ENCODE peak calls at places on chromosome 4, in seven cellular contexts. H is A549, S is GM12878, Y is SK-N-SH, A is GM23338, T is HCT116, V is HepG2. G is an unnamed sample.
A peak's percentile ranks its signal among the peaks of the same experiment; 100 is the strongest.

GRCh38 chr4:57037982-57038604 is 59.4 kb downstream of the POLR2B start:
- DNase-seq in H (peak; percentile 56), S (no peak), Y (peak; percentile 72), A (peak; percentile 89), T (peak; percentile 23), V (peak; percentile 34), G (no peak)

GRCh38 chr4:15349426-15349825 is 78.4 kb upstream of the C1QTNF7 start:
- DNase-seq in H (no peak), S (no peak), Y (no peak), A (no peak), T (no peak), V (no peak), G (no peak)

GRCh38 chr4:189304179-189304578 is 636.5 kb upstream of the FRG1 start:
- DNase-seq in H (no peak), S (no peak), Y (no peak), A (no peak), T (no peak), V (no peak), G (no peak)

GRCh38 chr4:56705373-56705772 is 24.3 kb upstream of the HOPX start:
- DNase-seq in H (no peak), S (no peak), Y (no peak), A (no peak), T (no peak), V (no peak), G (no peak)

GRCh38 chr4:123943976-123944375 is 547.4 kb downstream of the SPRY1 start:
- DNase-seq in H (no peak), S (no peak), Y (no peak), A (no peak), T (no peak), V (no peak), G (no peak)

GRCh38 chr4:147157860-147158701 is 212.4 kb upstream of the TTC29 start:
- DNase-seq in H (peak; percentile 20), S (no peak), Y (peak; percentile 78), A (peak; percentile 77), T (no peak), V (peak; percentile 39), G (no peak)

GRCh38 chr4:159237975-159238374 is 135.1 kb downstream of the RAPGEF2 start:
- DNase-seq in H (no peak), S (no peak), Y (no peak), A (no peak), T (no peak), V (no peak), G (no peak)

GRCh38 chr4:137631605-137632004 is 99.3 kb upstream of the PCDH18 start:
- DNase-seq in H (no peak), S (no peak), Y (no peak), A (no peak), T (no peak), V (no peak), G (no peak)

GRCh38 chr4:40629401-40630334 is at the start of gene RBM47:
- DNase-seq in H (peak; percentile 76), S (no peak), Y (peak; percentile 80), A (peak; percentile 97), T (peak; percentile 50), V (no peak), G (peak; percentile 36)

GRCh38 chr4:171017596-171017995 is 795.6 kb upstream of the GALNTL6 start:
- DNase-seq in H (no peak), S (no peak), Y (no peak), A (no peak), T (no peak), V (no peak), G (no peak)

GRCh38 chr4:127203561-127204260 is 429.0 kb upstream of the INTU start:
- DNase-seq in H (no peak), S (no peak), Y (no peak), A (peak; percentile 20), T (no peak), V (no peak), G (no peak)

GRCh38 chr4:105451346-105451745 is 22.5 kb downstream of the PPA2 start:
- DNase-seq in H (no peak), S (no peak), Y (no peak), A (no peak), T (no peak), V (no peak), G (no peak)

GRCh38 chr4:40099010-40099409 is 42.4 kb downstream of the N4BP2 start:
- DNase-seq in H (no peak), S (no peak), Y (no peak), A (no peak), T (no peak), V (no peak), G (peak; percentile 31)

GRCh38 chr4:86972997-86973396 is 38.2 kb downstream of the AFF1 start:
- DNase-seq in H (no peak), S (no peak), Y (no peak), A (peak; percentile 52), T (no peak), V (peak; percentile 72), G (peak; percentile 85)

GRCh38 chr4:112196446-112196845 is 35.1 kb upstream of the AP1AR start:
- DNase-seq in H (no peak), S (no peak), Y (no peak), A (no peak), T (no peak), V (no peak), G (no peak)

GRCh38 chr4:3830774-3831528 is 64.8 kb downstream of the ADRA2C start:
- DNase-seq in H (no peak), S (no peak), Y (no peak), A (no peak), T (no peak), V (peak; percentile 91), G (no peak)

GRCh38 chr4:185305979-185306442 is 89.7 kb downstream of the LRP2BP start:
- DNase-seq in H (peak; percentile 13), S (no peak), Y (no peak), A (peak; percentile 85), T (peak; percentile 83), V (no peak), G (no peak)

GRCh38 chr4:85391011-85391410 is 83.9 kb upstream of the ARHGAP24 start:
- DNase-seq in H (no peak), S (no peak), Y (no peak), A (no peak), T (no peak), V (no peak), G (no peak)

DNA sequence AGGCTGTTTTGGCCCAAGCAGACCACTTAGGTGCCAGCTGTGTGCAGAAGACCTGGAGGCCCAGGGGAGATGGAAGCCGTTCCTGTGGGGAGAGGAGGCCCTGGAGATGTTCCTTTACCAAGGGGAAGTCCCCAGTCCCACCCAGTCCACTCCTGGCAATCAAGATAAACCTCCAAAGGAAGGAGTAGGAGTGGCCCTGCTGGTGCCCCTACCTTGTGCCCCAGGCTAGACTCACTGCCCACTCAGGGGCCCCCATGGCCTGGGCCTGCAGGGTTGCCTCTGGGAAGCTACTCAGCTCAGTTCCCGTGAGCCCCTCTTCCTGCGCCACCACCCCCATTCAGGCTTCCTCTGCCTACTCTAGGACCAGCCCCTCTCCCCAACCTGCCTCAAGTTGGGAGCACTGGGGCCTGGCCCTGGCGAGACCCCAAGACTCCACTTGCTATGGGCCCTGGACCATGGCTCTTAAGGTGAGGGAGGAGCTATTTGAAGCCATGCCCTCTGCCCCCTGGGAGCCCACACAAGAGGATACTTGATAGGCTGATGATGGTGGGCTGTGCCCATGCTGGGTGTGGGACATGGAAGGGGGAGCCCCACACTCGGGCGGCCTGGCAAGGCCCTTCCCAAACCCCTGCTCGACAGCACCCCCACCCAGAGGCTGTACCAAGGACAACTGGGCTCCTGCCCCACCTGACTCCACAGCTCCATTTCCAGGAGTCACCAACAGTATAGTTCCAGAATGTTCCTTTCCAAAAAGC is 24.7 kb upstream of the RNF4 start:
- DNase-seq in H (no peak), S (no peak), Y (no peak), A (no peak), T (no peak), V (no peak), G (no peak)
- TF ChIP-seq REST in H (no peak), S (no peak), Y (no peak), A (no peak), T (no peak), V (no peak), G (no peak)

GRCh38 chr4:151698213-151698612 is 62.6 kb downstream of the GATB start:
- DNase-seq in H (no peak), S (no peak), Y (no peak), A (no peak), T (no peak), V (no peak), G (no peak)

GRCh38 chr4:151709071-151709470 is 51.7 kb downstream of the GATB start:
- DNase-seq in H (no peak), S (no peak), Y (no peak), A (no peak), T (no peak), V (no peak), G (no peak)

GRCh38 chr4:151700566-151701316 is 60.1 kb downstream of the GATB start:
- DNase-seq in H (no peak), S (no peak), Y (no peak), A (no peak), T (no peak), V (no peak), G (no peak)

GRCh38 chr4:151703401-151703800 is 57.4 kb downstream of the GATB start:
- DNase-seq in H (no peak), S (no peak), Y (no peak), A (no peak), T (no peak), V (no peak), G (no peak)
- TF ChIP-seq REST in H (no peak), S (no peak), Y (no peak), A (no peak), T (no peak), V (no peak), G (no peak)

GRCh38 chr4:77268108-77268507 is 111.1 kb downstream of the CCNG2 start:
- DNase-seq in H (no peak), S (no peak), Y (no peak), A (no peak), T (no peak), V (no peak), G (no peak)
- TF ChIP-seq REST in H (no peak), S (no peak), Y (no peak), A (no peak), T (no peak), V (no peak), G (no peak)

GRCh38 chr4:160872491-160872890 is 1291.3 kb downstream of the FSTL5 start:
- DNase-seq in H (no peak), S (no peak), Y (no peak), A (no peak), T (no peak), V (peak; percentile 23), G (no peak)

GRCh38 chr4:160880186-160880585 is 1283.6 kb downstream of the FSTL5 start:
- DNase-seq in H (no peak), S (no peak), Y (no peak), A (no peak), T (no peak), V (no peak), G (no peak)

DNA sequence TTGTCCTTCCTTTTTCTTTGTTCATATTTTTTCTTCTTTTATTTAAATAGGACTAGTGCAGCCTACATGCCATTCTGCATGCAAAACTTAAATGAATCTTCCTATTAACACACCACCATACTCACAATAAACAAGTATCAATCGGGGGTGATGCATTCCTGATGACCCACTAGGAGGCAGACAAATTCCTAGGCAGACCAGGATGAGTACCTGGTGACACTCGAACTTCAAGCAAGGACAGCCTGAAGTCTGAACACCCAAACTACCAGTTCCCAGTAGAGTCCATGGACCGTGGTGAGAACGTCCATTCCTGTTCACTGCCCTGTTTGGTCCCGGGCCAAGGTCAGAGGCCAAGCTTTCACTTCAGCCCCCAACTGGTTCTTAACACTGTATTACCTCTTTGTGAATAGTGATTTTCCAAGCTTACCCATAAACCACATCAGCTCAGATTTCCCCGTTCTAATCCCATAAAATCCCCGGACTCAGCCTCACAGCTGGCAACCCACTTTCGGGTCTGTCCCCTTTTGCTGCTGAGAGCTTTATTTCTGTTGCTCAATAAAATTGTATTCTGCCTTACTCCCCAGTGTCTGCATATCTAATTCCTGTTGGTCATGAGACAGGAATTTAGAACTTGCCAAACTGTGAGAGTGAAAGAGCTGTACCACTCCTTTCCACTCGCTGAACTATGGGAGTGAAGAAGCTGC is 1286.6 kb downstream of the FSTL5 start:
- DNase-seq in H (no peak), S (no peak), Y (no peak), A (peak; percentile 6), T (no peak), V (peak; percentile 0), G (no peak)
- TF ChIP-seq REST in H (no peak), S (no peak), Y (no peak), A (no peak), T (no peak), V (no peak), G (no peak)